ENCODE peak calls at places on chromosomes 3 and 15, in four cellular contexts. N, A, F and R are unnamed samples.

GRCh38 chr15:72203507-72203837 is 5.9 kb upstream of the GRAMD2A start:
- DNase-seq in N (no peak), A (peak; percentile 84), F (peak; percentile 92), R (no peak)

GRCh38 chr3:24496529-24497482 is 2.2 kb upstream of the THRB start:
- DNase-seq in N (peak; percentile 56), A (peak; percentile 88), F (no peak), R (no peak)

GRCh38 chr15:92365079-92365478 is 28.6 kb upstream of the ST8SIA2 start:
- DNase-seq in N (no peak), A (no peak), F (no peak), R (no peak)

GRCh38 chr3:88142094-88142624 is 7.6 kb upstream of the C3orf38 start:
- DNase-seq in N (no peak), A (no peak), F (no peak), R (no peak)

GRCh38 chr3:11558002-11558401 is 85.7 kb downstream of the VGLL4 start:
- DNase-seq in N (no peak), A (peak; percentile 43), F (no peak), R (no peak)

GRCh38 chr15:99732711-99733267 is 448 bp downstream of the LYSMD4 start:
- DNase-seq in N (peak; percentile 40), A (peak; percentile 60), F (no peak), R (no peak)

GRCh38 chr15:56587686-56588085 is 122.7 kb upstream of the MNS1 start:
- DNase-seq in N (no peak), A (no peak), F (no peak), R (no peak)

GRCh38 chr15:74013374-74013893 is 18.9 kb downstream of the PML start:
- DNase-seq in N (no peak), A (no peak), F (no peak), R (no peak)

GRCh38 chr15:77783636-77784035 is 150.9 kb upstream of the LINGO1 start:
- DNase-seq in N (no peak), A (no peak), F (no peak), R (no peak)

GRCh38 chr3:112908252-112908651 is 61.6 kb upstream of the CD200R1L start:
- DNase-seq in N (no peak), A (no peak), F (no peak), R (no peak)

GRCh38 chr15:62579842-62580241 is 414.8 kb upstream of the C2CD4B start:
- DNase-seq in N (no peak), A (no peak), F (no peak), R (no peak)

GRCh38 chr3:20742903-20743302 is 556.9 kb upstream of the SGO1 start:
- DNase-seq in N (no peak), A (no peak), F (no peak), R (no peak)

GRCh38 chr3:52056521-52056967 is at the start of gene DUSP7:
- DNase-seq in N (peak; percentile 88), A (peak; percentile 85), F (peak; percentile 28), R (peak; percentile 76)